ENCODE peak calls at places on chromosomes 1 and 21, in five cellular contexts. X, K, V, G and L are unnamed samples.

GRCh38 chr1:78339490-78339889 is 151.3 kb upstream of the PTGFR start:
- DNase-seq in X (no peak), K (no peak), V (no peak), G (no peak), L (no peak)

GRCh38 chr1:25442178-25442577 is 11.5 kb downstream of the MACO1 start:
- DNase-seq in X (no peak), K (no peak), V (no peak), G (no peak), L (no peak)

GRCh38 chr1:187413770-187414169 is 585.0 kb downstream of the PLA2G4A start:
- DNase-seq in X (peak), K (no peak), V (no peak), G (no peak), L (no peak)

GRCh38 chr1:18602533-18603211 is 28.0 kb upstream of the PAX7 start:
- DNase-seq in X (no peak), K (no peak), V (no peak), G (no peak), L (no peak)

GRCh38 chr1:65177457-65177856 is 29.5 kb downstream of the AK4 start:
- DNase-seq in X (no peak), K (no peak), V (no peak), G (no peak), L (no peak)

GRCh38 chr1:201184307-201184706 is 6.3 kb upstream of the IGFN1 start:
- DNase-seq in X (no peak), K (no peak), V (no peak), G (no peak), L (no peak)

GRCh38 chr1:180530501-180530900 is 28.1 kb upstream of the ACBD6 start:
- DNase-seq in X (no peak), K (no peak), V (no peak), G (no peak), L (no peak)

GRCh38 chr1:218983848-218984247 is 189.8 kb upstream of the LYPLAL1 start:
- DNase-seq in X (no peak), K (no peak), V (no peak), G (no peak), L (no peak)

GRCh38 chr21:42309753-42310213 is 5.4 kb downstream of the TFF3 start:
- DNase-seq in X (peak), K (peak), V (no peak), G (peak), L (no peak)

GRCh38 chr1:2046225-2046917 is 3.8 kb upstream of the PRKCZ start:
- DNase-seq in X (peak), K (peak), V (no peak), G (no peak), L (no peak)

GRCh38 chr1:91693542-91693941 is 192.4 kb downstream of the TGFBR3 start:
- DNase-seq in X (no peak), K (no peak), V (peak), G (no peak), L (no peak)

GRCh38 chr1:19661721-19662228 is 2.9 kb upstream of the HTR6 start:
- DNase-seq in X (peak), K (no peak), V (no peak), G (no peak), L (no peak)

GRCh38 chr1:18923721-18924610 is 21.6 kb upstream of the ALDH4A1 start:
- DNase-seq in X (no peak), K (no peak), V (peak), G (no peak), L (no peak)